ENCODE peak calls at places on chromosomes 12 and 14, in eight cellular contexts. M, N, J, L, Y, G, R and T are unnamed samples.
A peak's percentile ranks its signal among the peaks of the same experiment; 100 is the strongest.

GRCh38 chr12:15584366-15585041 is 204.7 kb downstream of the EPS8 start:
- DNase-seq in M (no peak), N (no peak), J (no peak), L (no peak), Y (peak; percentile 92), G (peak; percentile 24), R (no peak), T (peak; percentile 10)

GRCh38 chr12:70400124-70400523 is 34.0 kb downstream of the KCNMB4 start:
- DNase-seq in M (no peak), N (no peak), J (no peak), L (no peak), Y (no peak), G (peak; percentile 58), R (no peak), T (no peak)

GRCh38 chr14:34536951-34537676 is 2.4 kb downstream of the EAPP start:
- DNase-seq in M (no peak), N (no peak), J (no peak), L (no peak), Y (no peak), G (no peak), R (no peak), T (peak; percentile 75)

GRCh38 chr14:80784824-80785223 is 156.7 kb downstream of the CEP128 start:
- DNase-seq in M (no peak), N (no peak), J (no peak), L (no peak), Y (peak; percentile 59), G (no peak), R (no peak), T (no peak)

GRCh38 chr12:103841690-103842584 is 903 bp upstream of the NT5DC3 start:
- DNase-seq in M (no peak), N (peak; percentile 95), J (no peak), L (peak; percentile 7), Y (peak; percentile 20), G (peak; percentile 47), R (peak; percentile 34), T (peak; percentile 98)

GRCh38 chr12:1501695-1502440 is 92.5 kb downstream of the FBXL14 start:
- DNase-seq in M (no peak), N (no peak), J (no peak), L (no peak), Y (no peak), G (no peak), R (no peak), T (no peak)

GRCh38 chr12:123063535-123063934 is 83.1 kb downstream of the ARL6IP4 start:
- DNase-seq in M (no peak), N (no peak), J (no peak), L (peak; percentile 36), Y (no peak), G (no peak), R (no peak), T (no peak)

GRCh38 chr12:29569392-29569791 is 71.9 kb upstream of the OVCH1 start:
- DNase-seq in M (no peak), N (no peak), J (no peak), L (no peak), Y (no peak), G (no peak), R (no peak), T (no peak)

GRCh38 chr12:116265361-116266128 is 11.9 kb downstream of the MED13L start:
- DNase-seq in M (no peak), N (no peak), J (no peak), L (no peak), Y (no peak), G (no peak), R (no peak), T (no peak)

GRCh38 chr12:76713130-76713529 is 50.8 kb upstream of the ZDHHC17 start:
- DNase-seq in M (no peak), N (no peak), J (no peak), L (no peak), Y (no peak), G (no peak), R (no peak), T (peak; percentile 49)

GRCh38 chr12:6277982-6278438 is 32.5 kb upstream of the PLEKHG6 start:
- DNase-seq in M (peak; percentile 68), N (no peak), J (peak; percentile 60), L (no peak), Y (no peak), G (no peak), R (no peak), T (no peak)

GRCh38 chr14:104351849-104352492 is 213.6 kb downstream of the KIF26A start:
- DNase-seq in M (peak; percentile 1), N (no peak), J (no peak), L (no peak), Y (no peak), G (no peak), R (no peak), T (no peak)

GRCh38 chr12:59871779-59872178 is 275.9 kb downstream of the SLC16A7 start:
- DNase-seq in M (no peak), N (no peak), J (no peak), L (no peak), Y (no peak), G (no peak), R (no peak), T (no peak)

GRCh38 chr14:50475460-50475859 is 56.9 kb downstream of the MAP4K5 start:
- DNase-seq in M (no peak), N (no peak), J (no peak), L (no peak), Y (no peak), G (no peak), R (no peak), T (peak; percentile 32)